ENCODE peak calls at places on chromosomes 7 and 10, in nine cellular contexts. T is gastrocnemius medialis, Y is transverse colon, S is K562, F is A549, O is GM12892, C is body of pancreas, D is IMR-90, M is adrenal gland. J is an unnamed sample.
A peak's percentile ranks its signal among the peaks of the same experiment; 100 is the strongest.

GRCh38 chr7:149559711-149560110 is 62.1 kb upstream of the ZNF746 start:
- DNase-seq in T (no peak), Y (no peak), S (no peak), F (no peak), O (no peak), C (no peak), D (peak; percentile 51), M (no peak), J (no peak)

GRCh38 chr10:121927361-121927840 is 430 bp downstream of the ATE1 start:
- DNase-seq in T (peak; percentile 29), Y (peak; percentile 73), S (peak; percentile 56), F (no peak), O (peak; percentile 40), C (peak; percentile 68), D (peak; percentile 43), M (peak; percentile 78), J (peak; percentile 66)

GRCh38 chr7:151351967-151352366 is 10.4 kb downstream of the NUB1 start:
- DNase-seq in T (no peak), Y (no peak), S (no peak), F (no peak), O (no peak), C (no peak), D (no peak), M (no peak), J (no peak)

GRCh38 chr10:89963446-89964102 is 262.2 kb downstream of the KIF20B start:
- DNase-seq in T (no peak), Y (no peak), S (no peak), F (no peak), O (no peak), C (no peak), D (no peak), M (no peak), J (no peak)

GRCh38 chr10:87930929-87931835 is 67.8 kb downstream of the PTEN start:
- DNase-seq in T (no peak), Y (no peak), S (no peak), F (no peak), O (no peak), C (no peak), D (no peak), M (no peak), J (no peak)

GRCh38 chr7:114459574-114459973 is 45.0 kb downstream of the FOXP2 start:
- DNase-seq in T (no peak), Y (no peak), S (no peak), F (no peak), O (no peak), C (no peak), D (no peak), M (no peak), J (no peak)

GRCh38 chr10:64113796-64114195 is 592.6 kb downstream of the REEP3 start:
- DNase-seq in T (no peak), Y (no peak), S (no peak), F (no peak), O (no peak), C (no peak), D (no peak), M (no peak), J (no peak)

GRCh38 chr7:80957226-80957625 is 38.4 kb upstream of the SEMA3C start:
- DNase-seq in T (no peak), Y (no peak), S (no peak), F (no peak), O (no peak), C (no peak), D (peak; percentile 30), M (no peak), J (no peak)

GRCh38 chr7:38244516-38244915 is 28.9 kb downstream of the TARP start:
- DNase-seq in T (no peak), Y (no peak), S (no peak), F (no peak), O (no peak), C (no peak), D (no peak), M (no peak), J (no peak)

GRCh38 chr7:138151731-138152577 is 75.7 kb downstream of the AKR1D1 start:
- DNase-seq in T (no peak), Y (no peak), S (no peak), F (no peak), O (no peak), C (no peak), D (no peak), M (no peak), J (no peak)

GRCh38 chr10:27285093-27285492 is 44.5 kb upstream of the ACBD5 start:
- DNase-seq in T (no peak), Y (no peak), S (peak; percentile 19), F (peak; percentile 44), O (no peak), C (peak; percentile 19), D (peak; percentile 2), M (peak; percentile 27), J (peak; percentile 8)

GRCh38 chr7:4642468-4643203 is 39.5 kb upstream of the FOXK1 start:
- DNase-seq in T (no peak), Y (no peak), S (no peak), F (no peak), O (no peak), C (no peak), D (no peak), M (no peak), J (peak; percentile 59)

GRCh38 chr10:15106352-15107013 is 9.3 kb downstream of the RPP38 start:
- DNase-seq in T (no peak), Y (peak; percentile 82), S (peak; percentile 70), F (peak; percentile 79), O (peak; percentile 41), C (peak; percentile 83), D (peak; percentile 67), M (peak; percentile 57), J (peak; percentile 70)

GRCh38 chr7:80807166-80807900 is 111.5 kb downstream of the SEMA3C start:
- DNase-seq in T (no peak), Y (no peak), S (no peak), F (no peak), O (no peak), C (no peak), D (peak; percentile 28), M (no peak), J (no peak)

GRCh38 chr10:113058175-113058961 is 108.3 kb downstream of the TCF7L2 start:
- DNase-seq in T (no peak), Y (peak; percentile 46), S (no peak), F (peak; percentile 64), O (no peak), C (no peak), D (peak; percentile 78), M (no peak), J (no peak)

DNA sequence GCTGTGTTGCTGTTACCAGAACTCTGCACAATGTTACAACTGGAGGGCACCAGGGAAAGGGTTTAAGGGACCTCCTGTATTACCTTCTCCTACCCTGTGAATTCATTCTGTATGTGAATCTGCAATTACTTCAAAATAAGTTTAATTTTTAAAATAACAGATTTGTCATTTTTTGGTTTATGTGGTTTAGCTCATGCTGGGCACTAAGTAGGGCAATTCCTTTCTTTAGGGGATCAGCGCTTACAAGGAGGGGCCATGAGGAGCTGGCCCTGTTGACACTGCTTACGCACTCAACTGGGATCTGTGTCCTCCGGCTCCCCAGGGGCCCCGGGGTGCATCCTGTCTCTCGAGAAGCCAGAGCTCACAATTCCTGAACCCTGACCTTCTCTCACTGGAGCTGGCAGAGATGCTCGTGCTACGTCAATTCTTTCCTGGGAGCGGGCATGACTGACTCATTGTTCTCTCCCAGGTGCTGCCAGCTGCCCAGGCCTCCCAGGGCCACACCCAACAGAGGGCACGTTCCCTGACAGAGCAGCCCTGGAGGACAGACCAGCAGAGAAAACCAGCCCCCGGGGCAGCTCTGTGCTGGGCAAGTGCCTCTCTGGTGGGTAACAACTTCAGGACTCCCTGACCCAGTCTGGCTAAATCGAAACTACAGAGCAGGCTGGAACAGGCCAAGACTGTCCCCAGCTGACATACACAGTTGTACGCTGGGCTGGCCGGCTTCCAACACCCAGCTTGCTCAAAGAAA is 36.8 kb downstream of the CTBP2 start:
- DNase-seq in T (peak; percentile 89), Y (peak; percentile 90), S (no peak), F (peak; percentile 95), O (no peak), C (peak; percentile 95), D (peak; percentile 69), M (peak; percentile 96), J (peak; percentile 47)
- TF ChIP-seq POLR2A in T (peak; percentile 76), Y (peak; percentile 58), S (no peak), F (no peak), O (no peak), C (no peak), D (no peak), M (peak; percentile 56), J (no peak)

GRCh38 chr7:1159933-1160664 is at the start of gene ZFAND2A:
- DNase-seq in T (peak; percentile 97), Y (peak; percentile 99), S (peak; percentile 99), F (peak; percentile 97), O (peak; percentile 100), C (peak; percentile 100), D (peak; percentile 96), M (peak; percentile 100), J (peak; percentile 98)
- TF ChIP-seq POLR2A in T (peak; percentile 95), Y (peak; percentile 96), S (peak; percentile 87), F (peak; percentile 57), O (peak; percentile 77), C (peak; percentile 88), D (peak; percentile 90), M (peak; percentile 90), J (peak; percentile 81)

GRCh38 chr10:124461642-124462347 is at the start of gene LHPP:
- DNase-seq in T (peak; percentile 51), Y (peak; percentile 91), S (peak; percentile 84), F (peak; percentile 85), O (peak; percentile 94), C (peak; percentile 88), D (peak; percentile 66), M (peak; percentile 85), J (peak; percentile 91)
- TF ChIP-seq POLR2A in T (peak; percentile 22), Y (peak; percentile 43), S (peak; percentile 63), F (peak; percentile 89), O (no peak), C (no peak), D (no peak), M (peak; percentile 32), J (peak; percentile 43)

GRCh38 chr10:93086289-93086688 is 12.6 kb downstream of the CYP26A1 start:
- DNase-seq in T (no peak), Y (no peak), S (no peak), F (no peak), O (no peak), C (no peak), D (no peak), M (no peak), J (no peak)

GRCh38 chr10:93081296-93081695 is 7.6 kb downstream of the CYP26A1 start:
- DNase-seq in T (no peak), Y (no peak), S (no peak), F (no peak), O (no peak), C (no peak), D (no peak), M (no peak), J (no peak)

GRCh38 chr10:93081834-93082233 is 8.1 kb downstream of the CYP26A1 start:
- DNase-seq in T (no peak), Y (no peak), S (no peak), F (no peak), O (no peak), C (no peak), D (peak; percentile 33), M (no peak), J (no peak)

GRCh38 chr10:93085272-93085859 is 11.7 kb downstream of the CYP26A1 start:
- DNase-seq in T (no peak), Y (no peak), S (no peak), F (no peak), O (no peak), C (no peak), D (no peak), M (no peak), J (no peak)

GRCh38 chr10:93083743-93084539 is 10.2 kb downstream of the CYP26A1 start:
- DNase-seq in T (no peak), Y (no peak), S (no peak), F (no peak), O (no peak), C (no peak), D (no peak), M (no peak), J (no peak)
- TF ChIP-seq POLR2A in T (no peak), Y (no peak), S (no peak), F (no peak), O (no peak), C (no peak), D (no peak), M (no peak), J (no peak)

J was measured in erythroblast.